ENCODE peak calls at places on chromosomes 3 and 15, in eight cellular contexts. N, V, K, M, A, X, I and Z are unnamed samples.

GRCh38 chr3:7707192-7707591 is 794.4 kb upstream of the LMCD1 start:
- DNase-seq in N (peak), V (no peak), K (peak), M (no peak), A (no peak), X (no peak), I (no peak), Z (no peak)

GRCh38 chr15:36589971-36590370 is 10.5 kb downstream of the CDIN1 start:
- DNase-seq in N (peak), V (peak), K (no peak), M (no peak), A (no peak), X (no peak), I (no peak), Z (no peak)

GRCh38 chr15:40770147-40770721 is 454 bp downstream of the C15orf62 start:
- DNase-seq in N (no peak), V (peak), K (no peak), M (no peak), A (no peak), X (no peak), I (no peak), Z (no peak)

GRCh38 chr15:68526269-68526668 is 52.5 kb upstream of the CORO2B start:
- DNase-seq in N (peak), V (peak), K (peak), M (no peak), A (no peak), X (no peak), I (no peak), Z (no peak)

GRCh38 chr3:46423588-46423987 is 16.5 kb downstream of the CCRL2 start:
- DNase-seq in N (peak), V (peak), K (peak), M (no peak), A (no peak), X (no peak), I (no peak), Z (no peak)

GRCh38 chr3:142779591-142779990 is 55.8 kb downstream of the TRPC1 start:
- DNase-seq in N (peak), V (no peak), K (peak), M (no peak), A (no peak), X (no peak), I (no peak), Z (no peak)

GRCh38 chr3:132253262-132253878 is 63.8 kb upstream of the ACP3 start:
- DNase-seq in N (peak), V (peak), K (peak), M (peak), A (no peak), X (no peak), I (peak), Z (no peak)

GRCh38 chr15:78640840-78641733 is at the start of gene CHRNB4:
- DNase-seq in N (peak), V (no peak), K (peak), M (no peak), A (no peak), X (peak), I (peak), Z (no peak)

GRCh38 chr15:89632563-89633430 is 22.5 kb downstream of the KIF7 start:
- DNase-seq in N (no peak), V (no peak), K (no peak), M (no peak), A (no peak), X (no peak), I (no peak), Z (no peak)

GRCh38 chr15:98737122-98737521 is 88.8 kb downstream of the IGF1R start:
- DNase-seq in N (no peak), V (no peak), K (no peak), M (no peak), A (no peak), X (no peak), I (no peak), Z (no peak)

GRCh38 chr3:135739755-135740154 is 225.8 kb upstream of the PPP2R3A start:
- DNase-seq in N (no peak), V (no peak), K (peak), M (no peak), A (no peak), X (no peak), I (no peak), Z (no peak)

GRCh38 chr3:161266731-161267150 is 45.6 kb downstream of the NMD3 start:
- DNase-seq in N (peak), V (peak), K (peak), M (peak), A (peak), X (no peak), I (no peak), Z (no peak)

GRCh38 chr3:152879790-152880174 is 44.9 kb downstream of the P2RY1 start:
- DNase-seq in N (no peak), V (no peak), K (no peak), M (no peak), A (no peak), X (no peak), I (no peak), Z (no peak)

GRCh38 chr3:52490938-52491526 is 4.1 kb upstream of the STAB1 start:
- DNase-seq in N (peak), V (peak), K (no peak), M (no peak), A (no peak), X (no peak), I (peak), Z (no peak)

GRCh38 chr3:58989173-58989572 is 60.7 kb downstream of the CFAP20DC start:
- DNase-seq in N (peak), V (no peak), K (peak), M (no peak), A (no peak), X (no peak), I (no peak), Z (no peak)

GRCh38 chr15:42716626-42717025 is 20.3 kb downstream of the CDAN1 start:
- DNase-seq in N (no peak), V (no peak), K (peak), M (no peak), A (no peak), X (no peak), I (no peak), Z (no peak)

GRCh38 chr3:129593595-129594339 is 12.7 kb downstream of the PLXND1 start:
- DNase-seq in N (no peak), V (no peak), K (peak), M (no peak), A (no peak), X (no peak), I (no peak), Z (no peak)

GRCh38 chr3:52650437-52650836 is 35.3 kb downstream of the PBRM1 start:
- DNase-seq in N (peak), V (no peak), K (no peak), M (no peak), A (no peak), X (no peak), I (no peak), Z (no peak)

GRCh38 chr15:48427960-48428547 is 96.8 kb downstream of the DUT start:
- DNase-seq in N (peak), V (peak), K (peak), M (peak), A (no peak), X (no peak), I (no peak), Z (no peak)

GRCh38 chr3:171126478-171127214 is 100.1 kb upstream of the SLC2A2 start:
- DNase-seq in N (no peak), V (no peak), K (no peak), M (no peak), A (no peak), X (no peak), I (no peak), Z (no peak)

GRCh38 chr15:100099976-100100375 is 241.8 kb downstream of the ADAMTS17 start:
- DNase-seq in N (no peak), V (no peak), K (no peak), M (no peak), A (no peak), X (no peak), I (no peak), Z (no peak)

GRCh38 chr15:96893159-96893906 is 562.8 kb downstream of the NR2F2 start:
- DNase-seq in N (no peak), V (peak), K (peak), M (peak), A (no peak), X (no peak), I (peak), Z (no peak)

GRCh38 chr15:38554354-38554753 is 10.3 kb downstream of the RASGRP1 start:
- DNase-seq in N (peak), V (peak), K (no peak), M (no peak), A (no peak), X (no peak), I (no peak), Z (no peak)

GRCh38 chr3:115728013-115728412 is 104.7 kb downstream of the GAP43 start:
- DNase-seq in N (no peak), V (no peak), K (no peak), M (no peak), A (no peak), X (no peak), I (no peak), Z (no peak)

GRCh38 chr15:69988541-69989225 is 109.0 kb downstream of the TLE3 start:
- DNase-seq in N (no peak), V (no peak), K (no peak), M (no peak), A (no peak), X (no peak), I (no peak), Z (no peak)

GRCh38 chr15:45795487-45796069 is 160.7 kb downstream of the SQOR start:
- DNase-seq in N (no peak), V (peak), K (peak), M (no peak), A (no peak), X (no peak), I (peak), Z (no peak)

GRCh38 chr15:93610944-93611343 is 521.9 kb upstream of the RGMA start:
- DNase-seq in N (peak), V (peak), K (no peak), M (no peak), A (no peak), X (no peak), I (no peak), Z (no peak)

GRCh38 chr3:72335458-72336050 is 512.7 kb downstream of the SHQ1 start:
- DNase-seq in N (no peak), V (no peak), K (peak), M (no peak), A (no peak), X (peak), I (no peak), Z (no peak)

GRCh38 chr3:61571516-61572336 is 10.4 kb downstream of the PTPRG start:
- DNase-seq in N (peak), V (peak), K (peak), M (peak), A (no peak), X (no peak), I (no peak), Z (no peak)

GRCh38 chr15:55916666-55917409 is 76.6 kb downstream of the NEDD4 start:
- DNase-seq in N (peak), V (peak), K (peak), M (no peak), A (no peak), X (no peak), I (no peak), Z (no peak)

GRCh38 chr3:78344918-78345317 is 1305.0 kb downstream of the ROBO2 start:
- DNase-seq in N (no peak), V (no peak), K (no peak), M (no peak), A (no peak), X (no peak), I (no peak), Z (no peak)

GRCh38 chr3:48789665-48790064 is 58.0 kb downstream of the PRKAR2A start:
- DNase-seq in N (no peak), V (no peak), K (no peak), M (no peak), A (no peak), X (no peak), I (no peak), Z (no peak)

GRCh38 chr3:99955773-99956562 is 138.3 kb downstream of the CMSS1 start:
- DNase-seq in N (no peak), V (no peak), K (no peak), M (no peak), A (no peak), X (no peak), I (no peak), Z (no peak)